ENCODE peak calls at places on chromosomes 16 and 17, in five cellular contexts. W, S, Q, U and N are unnamed samples.

GRCh38 chr16:3007957-3008748 is 4.6 kb upstream of the CLDN9 start:
- DNase-seq in U (no peak), Q (no peak), W (no peak), S (peak), N (no peak)

GRCh38 chr16:83878838-83879237 is 20.1 kb upstream of the MLYCD start:
- DNase-seq in U (no peak), W (no peak), Q (peak), S (no peak), N (peak)

GRCh38 chr16:4869147-4869790 is 22.0 kb downstream of the UBN1 start:
- DNase-seq in W (no peak), S (no peak), Q (no peak), U (no peak), N (no peak)

GRCh38 chr17:2138318-2138717 is 83.4 kb downstream of the HIC1 start:
- DNase-seq in U (no peak), S (peak), W (no peak), Q (no peak), N (peak)

GRCh38 chr16:55284718-55285099 is 39.3 kb upstream of the IRX6 start:
- DNase-seq in S (no peak), U (no peak), W (no peak), Q (no peak), N (no peak)

GRCh38 chr16:85303354-85303883 is 191.1 kb upstream of the CIBAR2 start:
- DNase-seq in Q (no peak), W (peak), S (no peak), U (peak), N (peak)

GRCh38 chr17:4560837-4561241 is 462 bp upstream of the GGT6 start:
- DNase-seq in S (no peak), Q (no peak), W (no peak), U (no peak), N (no peak)

GRCh38 chr16:1032607-1033006 is 39.9 kb upstream of the SSTR5 start:
- DNase-seq in Q (no peak), W (no peak), U (no peak), S (no peak), N (no peak)

GRCh38 chr16:20307240-20307671 is 20.1 kb downstream of the GP2 start:
- DNase-seq in W (no peak), U (no peak), S (no peak), Q (no peak), N (no peak)

GRCh38 chr17:77692571-77693161 is 265.8 kb upstream of the TNRC6C start:
- DNase-seq in S (no peak), W (no peak), Q (peak), U (no peak), N (no peak)

GRCh38 chr16:56576585-56577299 is 11.9 kb downstream of the MT4 start:
- DNase-seq in U (peak), Q (peak), S (peak), W (peak), N (peak)

GRCh38 chr16:83953796-83954576 is 946 bp downstream of the OSGIN1 start:
- DNase-seq in S (no peak), Q (peak), W (no peak), U (no peak), N (peak)

GRCh38 chr17:82924214-82924613 is 84.4 kb upstream of the ZNF750 start:
- DNase-seq in W (no peak), U (no peak), S (no peak), Q (no peak), N (no peak)

GRCh38 chr16:74792225-74792624 is 17.6 kb upstream of the FA2H start:
- DNase-seq in Q (no peak), U (no peak), W (no peak), S (no peak), N (no peak)

GRCh38 chr16:75301804-75302203 is 50.4 kb upstream of the BCAR1 start:
- DNase-seq in U (no peak), Q (no peak), S (no peak), W (no peak), N (no peak)

GRCh38 chr17:17942846-17943245 is 29.4 kb downstream of the TOM1L2 start:
- DNase-seq in S (no peak), Q (no peak), W (no peak), U (no peak), N (no peak)

GRCh38 chr16:1964046-1964505 is 550 bp downstream of the RPS2 start:
- DNase-seq in S (no peak), Q (no peak), U (peak), W (no peak), N (no peak)

GRCh38 chr16:67147437-67148140 is 3.2 kb downstream of the B3GNT9 start:
- DNase-seq in W (no peak), S (no peak), U (no peak), Q (no peak), N (no peak)

GRCh38 chr17:59893617-59894100 is 738 bp downstream of the RPS6KB1 start:
- DNase-seq in S (no peak), W (no peak), Q (peak), U (no peak), N (peak)